ENCODE peak calls at places on chromosomes 4 and X, in four cellular contexts. C, U, J and B are unnamed samples.

GRCh38 chr4:167232805-167233522 is 1.3 kb downstream of the SPOCK3 start:
- DNase-seq in C (peak; percentile 16), U (no peak), J (no peak), B (no peak)

GRCh38 chr4:65007841-65008439 is 598.7 kb upstream of the TECRL start:
- DNase-seq in C (peak; percentile 70), U (peak; percentile 24), J (no peak), B (peak; percentile 23)

GRCh38 chr4:120769227-120769626 is 153.3 kb downstream of the PRDM5 start:
- DNase-seq in C (peak; percentile 19), U (no peak), J (no peak), B (peak; percentile 1)

GRCh38 chr4:74376888-74377483 is 12.0 kb downstream of the EREG start:
- DNase-seq in C (peak; percentile 61), U (no peak), J (no peak), B (peak; percentile 46)

GRCh38 chr4:20253799-20254409 is 2.2 kb downstream of the SLIT2 start:
- DNase-seq in C (peak; percentile 42), U (peak; percentile 26), J (peak; percentile 45), B (no peak)

GRCh38 chr4:95087657-95088455 is 330.1 kb downstream of the BMPR1B start:
- DNase-seq in C (no peak), U (no peak), J (no peak), B (no peak)

GRCh38 chrX:102341867-102342266 is 94.9 kb downstream of the NXF2 start:
- DNase-seq in C (no peak), U (no peak), J (no peak), B (no peak)

GRCh38 chr4:136002316-136002715 is 1530.0 kb downstream of the PCDH18 start:
- DNase-seq in C (no peak), U (no peak), J (no peak), B (no peak)

GRCh38 chr4:171846232-171846631 is 33.0 kb downstream of the GALNTL6 start:
- DNase-seq in C (peak; percentile 84), U (no peak), J (no peak), B (peak; percentile 11)

GRCh38 chr4:65599335-65599734 is 71.0 kb downstream of the EPHA5 start:
- DNase-seq in C (no peak), U (no peak), J (no peak), B (peak; percentile 0)

GRCh38 chr4:39446842-39447573 is 11.7 kb downstream of the RPL9 start:
- DNase-seq in C (peak; percentile 92), U (peak; percentile 77), J (no peak), B (peak; percentile 43)

GRCh38 chr4:52780627-52781354 is 29.6 kb upstream of the ERVMER34-1 start:
- DNase-seq in C (peak; percentile 19), U (no peak), J (no peak), B (no peak)

GRCh38 chr4:153161599-153161971 is 42.7 kb upstream of the TRIM2 start:
- DNase-seq in C (no peak), U (no peak), J (no peak), B (no peak)

GRCh38 chrX:8520791-8521190 is 56.2 kb downstream of the VCX3B start:
- DNase-seq in C (no peak), U (no peak), J (no peak), B (peak; percentile 57)

GRCh38 chr4:13766722-13767495 is 139.4 kb upstream of the BOD1L1 start:
- DNase-seq in C (no peak), U (no peak), J (no peak), B (peak; percentile 35)

GRCh38 chr4:183658362-183659028 is 490 bp downstream of the RWDD4 start:
- DNase-seq in C (peak; percentile 29), U (peak; percentile 19), J (no peak), B (peak; percentile 28)

GRCh38 chr4:174260099-174260498 is 23.4 kb downstream of the FBXO8 start:
- DNase-seq in C (peak; percentile 15), U (no peak), J (no peak), B (peak; percentile 65)

GRCh38 chrX:19382500-19383145 is 38.9 kb downstream of the PDHA1 start:
- DNase-seq in C (peak; percentile 63), U (peak; percentile 50), J (no peak), B (peak; percentile 6)

GRCh38 chr4:127586922-127587571 is 45.7 kb upstream of the INTU start:
- DNase-seq in C (peak; percentile 92), U (peak; percentile 23), J (no peak), B (peak; percentile 45)

GRCh38 chr4:138473339-138473738 is 231.2 kb upstream of the SLC7A11 start:
- DNase-seq in C (no peak), U (no peak), J (no peak), B (no peak)

GRCh38 chr4:16264798-16265197 is 38.5 kb upstream of the TAPT1 start:
- DNase-seq in C (peak; percentile 29), U (no peak), J (no peak), B (peak; percentile 24)

GRCh38 chrX:18098704-18099103 is 122.0 kb downstream of the BEND2 start:
- DNase-seq in C (peak; percentile 20), U (no peak), J (no peak), B (no peak)

GRCh38 chrX:30659421-30659820 is 6.2 kb downstream of the GK start:
- DNase-seq in C (no peak), U (no peak), J (no peak), B (peak; percentile 82)

GRCh38 chrX:50103866-50104566 is 96.8 kb downstream of the AKAP4 start:
- DNase-seq in C (no peak), U (no peak), J (no peak), B (no peak)

GRCh38 chrX:16807548-16807947 is 21.3 kb downstream of the TXLNG start:
- DNase-seq in C (peak; percentile 54), U (no peak), J (no peak), B (peak; percentile 20)
- H3K4me3 ChIP-seq in C (no peak overlapping the region), U (no peak overlapping the region), J (no peak overlapping the region), B (no peak overlapping the region)

GRCh38 chr4:1833307-1834046 is 22.5 kb downstream of the LETM1 start:
- DNase-seq in C (no peak), U (no peak), J (no peak), B (no peak)
- H3K27ac ChIP-seq in C (no peak overlapping the region), U (peak overlapping the region; percentile 82), J (no peak overlapping the region), B (no peak overlapping the region)

GRCh38 chrX:42443267-42443666 is 334.7 kb downstream of the PPP1R2C start:
- DNase-seq in C (no peak), U (no peak), J (no peak), B (no peak)
- H3K4me3 ChIP-seq in C (no peak overlapping the region), U (no peak overlapping the region), J (no peak overlapping the region), B (no peak overlapping the region)

GRCh38 chrX:88937616-88938015 is 190.6 kb downstream of the CPXCR1 start:
- DNase-seq in C (no peak), U (no peak), J (no peak), B (no peak)

DNA sequence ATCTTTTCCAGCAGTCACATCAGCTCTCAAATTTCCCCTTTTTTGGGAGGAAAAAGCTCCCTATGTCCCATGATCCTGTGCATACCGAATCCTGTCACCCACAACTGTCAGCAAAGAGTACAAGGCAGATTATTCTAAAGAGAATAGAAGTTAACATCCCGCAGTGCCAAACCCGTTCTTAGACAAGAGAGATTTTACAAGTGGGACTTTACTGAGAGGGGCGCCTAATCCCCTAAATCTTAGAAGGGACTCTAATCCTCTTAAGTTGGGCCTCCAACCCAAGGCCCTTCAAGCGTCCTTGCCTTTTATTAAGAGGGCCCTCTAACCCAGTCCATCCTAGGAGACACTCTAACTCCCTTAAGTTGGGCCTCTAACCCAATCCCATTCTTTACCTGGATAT is 193.9 kb downstream of the CPXCR1 start:
- DNase-seq in C (no peak), U (no peak), J (no peak), B (no peak)
- H3K27ac ChIP-seq in C (no peak overlapping the region), U (no peak overlapping the region), J (no peak overlapping the region), B (no peak overlapping the region)

GRCh38 chrX:22689290-22689689 is 310.5 kb upstream of the DDX53 start:
- DNase-seq in C (peak; percentile 67), U (no peak), J (no peak), B (no peak)

GRCh38 chrX:22691966-22692565 is 307.7 kb upstream of the DDX53 start:
- DNase-seq in C (no peak), U (no peak), J (no peak), B (no peak)

GRCh38 chrX:22690116-22690515 is 309.6 kb upstream of the DDX53 start:
- DNase-seq in C (peak; percentile 56), U (no peak), J (no peak), B (no peak)

GRCh38 chrX:22686138-22686541 is 313.6 kb upstream of the DDX53 start:
- DNase-seq in C (no peak), U (peak; percentile 68), J (no peak), B (no peak)
- H3K4me3 ChIP-seq in C (no peak overlapping the region), U (no peak overlapping the region), J (no peak overlapping the region), B (no peak overlapping the region)

GRCh38 chr4:118742050-118742449 is 56.9 kb downstream of the METTL14 start:
- DNase-seq in C (no peak), U (no peak), J (no peak), B (no peak)
- H3K27ac ChIP-seq in C (no peak overlapping the region), U (no peak overlapping the region), J (no peak overlapping the region), B (no peak overlapping the region)

GRCh38 chrX:126167560-126167959 is 1.5 kb upstream of the DCAF12L2 start:
- DNase-seq in C (no peak), U (no peak), J (no peak), B (no peak)

GRCh38 chrX:126165401-126165720 is 728 bp downstream of the DCAF12L2 start:
- DNase-seq in C (no peak), U (no peak), J (no peak), B (no peak)

GRCh38 chrX:126164689-126165400 is 1.2 kb downstream of the DCAF12L2 start:
- DNase-seq in C (no peak), U (no peak), J (no peak), B (no peak)

GRCh38 chrX:126170715-126171114 is 4.6 kb upstream of the DCAF12L2 start:
- DNase-seq in C (no peak), U (no peak), J (no peak), B (no peak)

GRCh38 chrX:126165721-126166401 is at the start of gene DCAF12L2:
- DNase-seq in C (peak; percentile 45), U (no peak), J (no peak), B (no peak)
- H3K4me3 ChIP-seq in C (no peak within 1 kb of the TSS), U (no peak within 1 kb of the TSS), J (peak within 1 kb of the TSS; percentile 49), B (no peak within 1 kb of the TSS)

DNA sequence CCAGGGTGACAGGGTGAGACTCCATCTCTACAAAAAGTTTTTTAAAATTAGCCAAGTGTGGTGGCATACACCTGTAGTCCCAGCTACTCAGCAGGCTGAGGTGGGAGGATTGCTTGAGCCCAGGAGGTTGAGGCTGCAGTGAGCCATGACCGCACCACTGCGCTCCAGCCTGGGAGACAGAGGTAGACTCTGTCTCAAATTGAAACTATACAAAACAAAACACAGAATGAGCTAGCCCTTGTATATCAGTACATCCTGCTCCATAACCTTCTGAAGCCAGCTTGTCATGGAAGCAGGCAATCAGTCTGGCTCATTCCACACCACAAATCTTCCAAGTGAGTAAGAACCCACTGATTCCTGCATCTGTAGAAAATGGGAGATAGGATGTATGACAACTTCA is 49.0 kb downstream of the CD99L2 start:
- DNase-seq in C (no peak), U (no peak), J (no peak), B (no peak)
- H3K27ac ChIP-seq in C (no peak overlapping the region), U (no peak overlapping the region), J (no peak overlapping the region), B (peak overlapping the region; percentile 75)